ENCODE peak calls at places on chromosomes 2 and 18, in four cellular contexts. U is A549, L is K562, F is WTC11. B is an unnamed sample.

GRCh38 chr2:30686000-30686399 is 121.2 kb downstream of the CAPN13 start:
- DNase-seq in U (no peak), L (peak; percentile 43), F (peak; percentile 54), B (peak; percentile 59)

GRCh38 chr2:46493241-46493970 is 14.0 kb downstream of the TMEM247 start:
- DNase-seq in U (peak; percentile 51), L (no peak), F (no peak), B (no peak)

GRCh38 chr2:47008381-47009280 is 93.0 kb upstream of the MCFD2 start:
- DNase-seq in U (no peak), L (no peak), F (peak; percentile 32), B (peak; percentile 73)

GRCh38 chr2:105328281-105329196 is 996 bp downstream of the TGFBRAP1 start:
- DNase-seq in U (no peak), L (no peak), F (no peak), B (peak; percentile 39)

GRCh38 chr18:41783065-41783818 is 171.8 kb upstream of the PIK3C3 start:
- DNase-seq in U (no peak), L (no peak), F (no peak), B (no peak)

GRCh38 chr2:27420996-27421395 is 7.4 kb upstream of the NRBP1 start:
- DNase-seq in U (no peak), L (no peak), F (no peak), B (no peak)

GRCh38 chr2:121564905-121565304 is 34.2 kb downstream of the RNU4ATAC start:
- DNase-seq in U (no peak), L (no peak), F (no peak), B (peak; percentile 28)

GRCh38 chr18:58046087-58046793 is 2.2 kb downstream of the NEDD4L start:
- DNase-seq in U (no peak), L (no peak), F (no peak), B (peak; percentile 57)

GRCh38 chr18:38491195-38491594 is 925.6 kb upstream of the CELF4 start:
- DNase-seq in U (no peak), L (no peak), F (no peak), B (no peak)

GRCh38 chr2:3637692-3638455 is 20.1 kb upstream of the ALLC start:
- DNase-seq in U (no peak), L (no peak), F (no peak), B (no peak)
- TF ChIP-seq NR3C1 in U (no peak), L (no peak), F (no peak), B (no peak)

DNA sequence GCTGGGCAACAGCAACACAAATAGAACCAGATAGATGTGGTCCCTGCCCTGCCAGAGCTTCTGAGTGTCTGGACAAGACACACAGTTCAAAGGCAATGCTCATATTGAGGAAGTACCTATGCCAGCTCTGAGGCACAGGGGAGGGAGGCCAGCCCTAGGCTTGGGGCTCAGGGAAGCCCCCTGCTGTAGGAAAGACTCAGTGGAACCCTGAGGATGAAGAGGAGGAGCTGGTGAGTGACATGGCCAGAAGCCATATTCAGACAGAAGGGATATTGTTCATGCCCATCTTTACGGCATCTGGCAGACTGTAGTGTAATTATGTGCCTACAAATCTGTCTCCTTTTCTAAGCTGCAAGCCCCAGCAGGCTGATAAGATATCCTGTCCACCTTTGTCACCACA is 8.8 kb downstream of the SIGLEC15 start:
- DNase-seq in U (no peak), L (no peak), F (no peak), B (no peak)
- TF ChIP-seq NR3C1 in U (no peak), L (no peak), F (no peak), B (no peak)

GRCh38 chr2:109582928-109583895 is 30.6 kb downstream of the SEPTIN10 start:
- DNase-seq in U (no peak), L (no peak), F (no peak), B (no peak)
- TF ChIP-seq NR3C1 in U (no peak), L (no peak), F (no peak), B (no peak)

GRCh38 chr2:160917850-160918249 is 242.4 kb upstream of the TANK start:
- DNase-seq in U (no peak), L (no peak), F (no peak), B (no peak)

GRCh38 chr2:160920061-160920460 is 240.2 kb upstream of the TANK start:
- DNase-seq in U (no peak), L (no peak), F (no peak), B (no peak)

GRCh38 chr2:160921401-160921964 is 238.7 kb upstream of the TANK start:
- DNase-seq in U (no peak), L (no peak), F (no peak), B (no peak)

GRCh38 chr2:160918909-160919503 is 241.2 kb upstream of the TANK start:
- DNase-seq in U (peak; percentile 20), L (peak; percentile 15), F (peak; percentile 75), B (peak; percentile 37)

GRCh38 chr2:160920791-160921303 is 239.4 kb upstream of the TANK start:
- DNase-seq in U (no peak), L (no peak), F (no peak), B (no peak)
- TF ChIP-seq NR3C1 in U (no peak), L (no peak), F (no peak), B (no peak)

DNA sequence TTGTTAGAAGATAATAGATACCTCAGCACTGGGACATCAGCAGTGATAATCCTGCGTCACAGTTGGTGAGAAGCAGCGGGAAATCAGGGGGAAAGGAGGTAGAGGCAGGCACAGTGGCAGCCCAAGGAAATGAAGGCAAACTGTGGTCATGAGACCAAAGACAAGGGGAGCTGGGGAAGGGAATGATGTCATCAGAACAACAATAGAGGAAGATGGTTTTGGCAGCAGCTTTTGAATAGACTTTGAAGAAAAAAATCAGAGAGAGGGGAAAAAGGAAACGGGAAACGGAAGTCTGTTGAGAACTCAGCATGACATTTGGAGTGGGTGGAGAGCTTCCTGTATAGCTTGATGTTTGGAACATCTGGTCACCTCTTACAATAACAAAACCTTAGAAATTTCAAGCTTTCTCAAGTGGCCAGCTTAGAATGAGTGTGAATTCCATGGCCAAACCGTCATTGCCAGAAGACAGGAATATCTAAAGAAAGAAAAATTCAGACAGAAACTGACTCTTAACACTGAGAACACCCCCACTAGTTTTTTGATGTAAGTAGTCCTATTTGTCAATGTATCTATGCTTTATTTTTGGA is 18.4 kb upstream of the YES1 start:
- DNase-seq in U (no peak), L (peak; percentile 55), F (no peak), B (no peak)
- TF ChIP-seq NR3C1 in U (no peak), L (no peak), F (no peak), B (no peak)

GRCh38 chr2:43636616-43637015 is 444 bp upstream of the PLEKHH2 start:
- DNase-seq in U (no peak), L (no peak), F (no peak), B (no peak)
- TF ChIP-seq NR3C1 in U (no peak), L (no peak), F (no peak), B (no peak)

DNA sequence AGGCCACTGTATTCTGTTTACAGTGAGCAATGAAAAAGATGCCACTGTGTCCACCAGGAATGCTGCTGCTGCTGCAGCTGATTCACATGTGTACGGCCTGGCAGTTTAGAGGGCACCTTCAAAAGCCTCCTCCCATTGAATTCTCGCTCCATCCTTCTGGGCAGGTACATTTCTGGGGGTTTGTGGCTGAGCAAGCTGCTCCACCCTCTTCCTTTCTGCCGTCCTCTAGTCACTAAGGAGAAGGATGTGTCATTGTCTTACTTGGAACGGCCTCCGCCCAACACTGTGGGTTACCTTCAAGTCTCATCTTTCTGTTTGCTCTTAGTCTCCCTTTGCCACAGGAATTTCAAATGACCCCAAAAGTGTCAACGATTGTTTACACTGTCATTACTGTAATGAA is 182.0 kb downstream of the ZBTB7C start:
- DNase-seq in U (no peak), L (no peak), F (no peak), B (no peak)
- TF ChIP-seq NR3C1 in U (no peak), L (no peak), F (no peak), B (no peak)

DNA sequence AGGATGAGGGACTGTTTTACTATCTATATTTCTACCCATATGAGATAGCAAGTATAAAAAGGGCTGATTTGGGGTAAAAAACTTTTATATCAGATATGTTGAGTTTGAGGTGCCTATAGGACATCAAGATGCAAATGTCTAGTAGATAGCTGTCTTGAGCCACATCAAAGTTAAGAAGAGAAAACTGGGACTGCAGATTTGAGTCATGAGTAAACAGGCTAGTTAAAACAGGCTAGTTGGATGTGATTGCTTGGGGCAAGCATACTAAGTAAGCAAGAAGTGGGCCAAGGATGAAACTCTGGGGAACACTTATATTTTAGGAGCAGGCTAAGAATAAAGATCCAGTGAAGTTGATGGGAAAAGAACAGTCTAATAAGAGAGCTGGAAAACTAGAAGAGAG is 2.8 kb upstream of the SCRN3 start:
- DNase-seq in U (no peak), L (no peak), F (no peak), B (no peak)
- TF ChIP-seq NR3C1 in U (no peak), L (no peak), F (no peak), B (no peak)